ENCODE peak calls at places on chromosomes 5 and 9, in six cellular contexts. U, G, B, C, N and W are unnamed samples.

GRCh38 chr5:74382864-74383618 is 257.5 kb downstream of the ENC1 start:
- DNase-seq in U (peak; percentile 62), B (no peak), G (no peak), C (peak; percentile 20), N (peak; percentile 48), W (no peak)

GRCh38 chr5:72066658-72067057 is 40.6 kb upstream of the MAP1B start:
- DNase-seq in G (no peak), N (peak; percentile 71), B (no peak), C (no peak), U (peak; percentile 74), W (peak; percentile 7)

GRCh38 chr5:150070821-150071220 is 15.5 kb downstream of the CSF1R start:
- DNase-seq in B (no peak), G (no peak), C (no peak), N (no peak), U (no peak), W (no peak)

GRCh38 chr9:110638381-110638954 is 30.1 kb upstream of the MUSK start:
- DNase-seq in B (no peak), C (no peak), U (peak; percentile 49), N (peak; percentile 64), G (no peak), W (no peak)

GRCh38 chr5:135126688-135127603 is 92.9 kb upstream of the PITX1 start:
- DNase-seq in N (peak; percentile 47), C (no peak), B (peak; percentile 77), G (no peak), U (peak; percentile 32), W (peak; percentile 24)

GRCh38 chr9:78592866-78593265 is 295.9 kb downstream of the PSAT1 start:
- DNase-seq in N (peak; percentile 27), U (no peak), G (no peak), C (no peak), B (no peak), W (no peak)

GRCh38 chr9:70588381-70588780 is 173.9 kb upstream of the KLF9 start:
- DNase-seq in N (no peak), G (no peak), C (no peak), U (no peak), B (no peak), W (no peak)

GRCh38 chr9:125240649-125240999 is 519 bp downstream of the HSPA5 start:
- DNase-seq in C (no peak), B (peak; percentile 49), N (peak; percentile 22), U (peak; percentile 8), G (peak; percentile 59), W (peak; percentile 38)

GRCh38 chr5:179348833-179349232 is 3.6 kb upstream of the ADAMTS2 start:
- DNase-seq in U (no peak), G (no peak), C (no peak), N (no peak), B (no peak), W (no peak)

GRCh38 chr9:105415344-105415980 is 32.4 kb upstream of the FSD1L start:
- DNase-seq in U (peak; percentile 39), G (peak; percentile 87), B (peak; percentile 72), N (peak; percentile 56), C (no peak), W (peak; percentile 11)

GRCh38 chr9:114033397-114034103 is 44.5 kb downstream of the AMBP start:
- DNase-seq in G (peak; percentile 61), C (no peak), N (no peak), U (no peak), B (peak; percentile 20), W (no peak)

GRCh38 chr5:65062684-65063083 is 294.0 kb downstream of the CWC27 start:
- DNase-seq in C (peak; percentile 27), U (peak; percentile 96), G (no peak), B (peak; percentile 25), N (peak; percentile 70), W (peak; percentile 75)

GRCh38 chr5:167814828-167815227 is 476.6 kb upstream of the WWC1 start:
- DNase-seq in B (no peak), U (peak; percentile 99), G (no peak), N (peak; percentile 29), C (no peak), W (peak; percentile 74)

GRCh38 chr9:22215492-22215891 is 206.4 kb upstream of the CDKN2B start:
- DNase-seq in G (no peak), C (no peak), N (no peak), U (no peak), B (no peak), W (no peak)

GRCh38 chr9:83130541-83130940 is 67.6 kb upstream of the RASEF start:
- DNase-seq in N (peak; percentile 61), B (no peak), C (no peak), U (peak; percentile 96), G (no peak), W (no peak)

GRCh38 chr5:113218906-113219517 is 215.8 kb downstream of the TSSK1B start:
- DNase-seq in C (no peak), B (no peak), U (no peak), N (no peak), G (no peak), W (no peak)

GRCh38 chr5:33612386-33612785 is 171.6 kb downstream of the TARS1 start:
- DNase-seq in B (no peak), G (no peak), N (peak; percentile 81), U (peak; percentile 8), C (no peak), W (no peak)

GRCh38 chr5:157172408-157172807 is 6.3 kb upstream of the GARIN3 start:
- DNase-seq in G (no peak), C (no peak), B (no peak), U (no peak), N (no peak), W (no peak)

GRCh38 chr5:72608297-72608696 is 101.1 kb upstream of the ZNF366 start:
- DNase-seq in G (no peak), U (no peak), B (no peak), N (no peak), C (no peak), W (no peak)

GRCh38 chr5:59049070-59049469 is 466.2 kb downstream of the RAB3C start:
- DNase-seq in C (no peak), G (no peak), U (no peak), N (peak; percentile 38), B (no peak), W (no peak)

GRCh38 chr5:8814081-8814480 is 731.8 kb downstream of the SEMA5A start:
- DNase-seq in N (no peak), B (no peak), C (no peak), U (no peak), G (no peak), W (no peak)

GRCh38 chr5:7325975-7326911 is 69.7 kb upstream of the ADCY2 start:
- DNase-seq in N (no peak), B (no peak), U (no peak), C (no peak), G (no peak), W (no peak)

GRCh38 chr5:158677490-158677838 is 422.3 kb downstream of the EBF1 start:
- DNase-seq in C (no peak), U (no peak), G (no peak), B (no peak), N (no peak), W (no peak)

GRCh38 chr5:43161244-43161643 is 30.8 kb upstream of the NIM1K start:
- DNase-seq in N (no peak), B (no peak), U (no peak), C (no peak), G (no peak), W (no peak)

GRCh38 chr5:89849819-89850515 is 559.6 kb downstream of the CETN3 start:
- DNase-seq in C (no peak), N (no peak), U (no peak), G (peak; percentile 29), B (no peak), W (no peak)

GRCh38 chr5:109411627-109412026 is 1.9 kb upstream of the PJA2 start:
- DNase-seq in C (no peak), B (no peak), N (peak; percentile 73), U (peak; percentile 97), G (no peak), W (no peak)

GRCh38 chr9:12859704-12860251 is 85.0 kb downstream of the LURAP1L start:
- DNase-seq in N (peak; percentile 90), C (no peak), U (peak; percentile 98), B (peak; percentile 60), G (no peak), W (peak; percentile 85)

GRCh38 chr9:88953401-88954029 is 37.8 kb upstream of the S1PR3 start:
- DNase-seq in N (no peak), C (no peak), U (no peak), G (no peak), B (no peak), W (peak; percentile 23)

GRCh38 chr9:89877051-89878002 is 272.5 kb downstream of the GADD45G start:
- DNase-seq in B (no peak), G (no peak), N (no peak), U (no peak), C (no peak), W (no peak)

GRCh38 chr5:125269926-125270325 is 523.5 kb upstream of the ZNF608 start:
- DNase-seq in C (no peak), G (no peak), B (no peak), U (no peak), N (peak; percentile 8), W (no peak)

GRCh38 chr5:118952992-118953651 is 35.2 kb downstream of the DTWD2 start:
- DNase-seq in B (no peak), C (no peak), N (no peak), G (no peak), U (peak; percentile 5), W (no peak)

GRCh38 chr5:119578937-119579336 is 50.4 kb upstream of the FAM170A start:
- DNase-seq in C (no peak), G (peak; percentile 50), N (peak; percentile 55), U (peak; percentile 59), B (no peak), W (peak; percentile 18)

GRCh38 chr9:126642009-126642744 is 28.4 kb downstream of the LMX1B start:
- DNase-seq in G (no peak), N (no peak), C (no peak), U (no peak), B (no peak), W (no peak)
- H3K27me3 ChIP-seq in G (peaks cover 100% of the 10 kb centered on the region), N (peaks cover 14% of the 10 kb centered on the region), C (no peaks in the 10 kb centered on the region), U (peaks cover 37% of the 10 kb centered on the region), B (peaks cover 66% of the 10 kb centered on the region), W (no peaks in the 10 kb centered on the region)

DNA sequence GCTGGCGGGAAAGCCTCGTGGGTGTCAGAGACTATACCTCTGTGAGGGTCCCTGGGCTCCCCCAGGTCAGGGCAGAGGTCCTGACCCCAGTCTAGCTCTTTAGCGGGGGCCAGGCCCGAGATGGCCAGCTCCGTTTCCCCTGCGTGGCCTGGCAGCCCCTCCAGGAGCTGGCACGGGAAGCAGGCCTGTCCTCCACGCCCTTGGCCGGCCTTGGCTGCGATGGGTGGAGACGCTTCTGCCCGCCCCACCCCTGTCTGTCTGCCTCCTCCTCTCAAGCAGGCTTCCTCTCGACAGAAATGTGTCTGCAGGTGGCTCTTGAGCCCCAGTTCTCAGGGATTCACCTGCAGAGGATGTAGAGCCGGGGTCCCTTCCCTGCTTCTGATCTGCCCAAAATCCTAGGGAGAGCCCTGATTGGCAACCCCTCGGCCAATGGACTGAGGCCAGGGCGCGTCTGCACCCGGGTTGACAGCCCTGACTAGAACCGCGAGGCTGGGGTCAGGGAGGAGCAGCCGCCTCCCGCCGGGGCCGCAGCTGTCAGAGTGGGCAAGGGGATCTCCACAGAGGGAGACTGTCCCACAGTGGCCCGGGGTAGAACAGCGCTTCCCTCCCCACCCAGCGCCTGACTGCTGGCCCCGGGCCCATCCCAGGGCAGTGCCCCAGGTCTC is 2.6 kb upstream of the GRIN1 start:
- DNase-seq in G (no peak), B (peak; percentile 49), N (no peak), U (no peak), C (no peak), W (no peak)
- H3K27me3 ChIP-seq in G (peaks cover 100% of the 10 kb centered on the region), B (peaks cover 48% of the 10 kb centered on the region), N (peaks cover 10% of the 10 kb centered on the region), U (peaks cover 25% of the 10 kb centered on the region), C (peaks cover 26% of the 10 kb centered on the region), W (peaks cover 25% of the 10 kb centered on the region)

GRCh38 chr5:1409386-1410110 is 35.7 kb downstream of the SLC6A3 start:
- DNase-seq in G (peak; percentile 83), C (no peak), U (no peak), N (peak; percentile 28), B (no peak), W (peak; percentile 56)
- H3K27me3 ChIP-seq in G (no peaks in the 10 kb centered on the region), C (no peaks in the 10 kb centered on the region), U (no peaks in the 10 kb centered on the region), N (peaks cover 13% of the 10 kb centered on the region), B (no peaks in the 10 kb centered on the region), W (peaks cover 51% of the 10 kb centered on the region)

GRCh38 chr5:66821626-66822429 is 225.6 kb downstream of the MAST4 start:
- DNase-seq in G (no peak), U (peak; percentile 13), B (no peak), N (no peak), C (no peak), W (no peak)
- H3K27me3 ChIP-seq in G (no peaks in the 10 kb centered on the region), U (no peaks in the 10 kb centered on the region), B (no peaks in the 10 kb centered on the region), N (no peaks in the 10 kb centered on the region), C (no peaks in the 10 kb centered on the region), W (peaks cover 7% of the 10 kb centered on the region)